ENCODE peak calls at places on chromosomes 16 and 17, in six cellular contexts. O is hepatocyte, A is A549, Z is pancreas, I is psoas muscle, C is adrenal gland. Q is an unnamed sample.

GRCh38 chr16:80518436-80518835 is 22.4 kb upstream of the DYNLRB2 start:
- DNase-seq in O (no peak), A (no peak), Z (no peak), I (no peak), C (no peak), Q (no peak)

GRCh38 chr16:19168173-19169080 is at the start of gene SYT17:
- DNase-seq in O (peak), A (peak), Z (peak), I (peak), C (peak), Q (no peak)

GRCh38 chr17:47707056-47707791 is 13.3 kb downstream of the TBKBP1 start:
- DNase-seq in O (no peak), A (no peak), Z (no peak), I (no peak), C (no peak), Q (no peak)

GRCh38 chr17:21243516-21244303 is 9.5 kb downstream of the NATD1 start:
- DNase-seq in O (peak), A (no peak), Z (no peak), I (no peak), C (no peak), Q (peak)

GRCh38 chr16:68642436-68643064 is 2.6 kb upstream of the CDH3 start:
- DNase-seq in O (peak), A (no peak), Z (no peak), I (no peak), C (no peak), Q (no peak)

GRCh38 chr17:78535285-78536197 is 41.7 kb downstream of the DNAH17 start:
- DNase-seq in O (no peak), A (no peak), Z (no peak), I (no peak), C (no peak), Q (no peak)

GRCh38 chr16:87945351-87946042 is 5.7 kb upstream of the BANP start:
- DNase-seq in O (peak), A (no peak), Z (peak), I (peak), C (peak), Q (no peak)

GRCh38 chr17:40484973-40485530 is 16.4 kb downstream of the TNS4 start:
- DNase-seq in O (no peak), A (no peak), Z (no peak), I (no peak), C (no peak), Q (no peak)

GRCh38 chr16:19389246-19389645 is 28.4 kb upstream of the TMC5 start:
- DNase-seq in O (peak), A (peak), Z (peak), I (no peak), C (peak), Q (no peak)

GRCh38 chr16:5073279-5073629 is 1.6 kb downstream of the ALG1 start:
- DNase-seq in O (no peak), A (no peak), Z (no peak), I (no peak), C (no peak), Q (no peak)

GRCh38 chr17:62703269-62703775 is 75.9 kb downstream of the MRC2 start:
- DNase-seq in O (no peak), A (peak), Z (peak), I (peak), C (peak), Q (no peak)

GRCh38 chr17:58605470-58605869 is 86.4 kb downstream of the TEX14 start:
- DNase-seq in O (no peak), A (no peak), Z (no peak), I (no peak), C (no peak), Q (no peak)

GRCh38 chr16:11748023-11748403 is 5.4 kb upstream of the TXNDC11 start:
- DNase-seq in O (no peak), A (no peak), Z (no peak), I (no peak), C (no peak), Q (no peak)
- H3K27ac ChIP-seq in O (peak), A (no peak), Z (peak), I (no peak), C (no peak), Q (peak)

GRCh38 chr16:52742608-52743007 is 195.7 kb upstream of the TOX3 start:
- DNase-seq in O (no peak), A (no peak), Z (no peak), I (no peak), C (no peak), Q (no peak)

GRCh38 chr16:52751035-52751434 is 204.1 kb upstream of the TOX3 start:
- DNase-seq in O (no peak), A (no peak), Z (no peak), I (no peak), C (no peak), Q (no peak)

GRCh38 chr16:52743702-52744101 is 196.8 kb upstream of the TOX3 start:
- DNase-seq in O (no peak), A (no peak), Z (no peak), I (no peak), C (no peak), Q (no peak)

GRCh38 chr16:52742052-52742451 is 195.1 kb upstream of the TOX3 start:
- DNase-seq in O (no peak), A (no peak), Z (no peak), I (no peak), C (no peak), Q (no peak)

DNA sequence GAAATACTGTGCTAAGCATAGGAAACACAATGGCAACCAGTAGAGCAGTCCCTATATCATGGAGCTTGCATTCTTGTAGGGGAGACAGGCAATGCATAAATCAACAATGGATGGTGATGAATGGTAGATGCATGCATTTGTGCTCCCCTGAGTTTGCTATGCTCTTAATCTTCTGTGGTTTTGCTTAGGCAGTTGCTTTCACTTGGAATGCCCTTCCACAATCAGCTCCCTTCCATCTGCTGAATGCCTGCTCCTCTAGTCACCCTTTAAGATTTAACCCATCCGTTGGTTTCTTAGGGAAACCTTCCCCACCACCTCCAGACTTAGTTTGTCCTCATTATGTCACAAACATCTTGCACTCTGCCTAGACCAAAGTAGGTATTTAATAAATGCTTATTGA is 200.3 kb upstream of the TOX3 start:
- DNase-seq in O (no peak), A (no peak), Z (no peak), I (no peak), C (no peak), Q (no peak)
- H3K4me3 ChIP-seq in O (no peak), A (no peak), Z (no peak), I (no peak), C (no peak), Q (no peak)

DNA sequence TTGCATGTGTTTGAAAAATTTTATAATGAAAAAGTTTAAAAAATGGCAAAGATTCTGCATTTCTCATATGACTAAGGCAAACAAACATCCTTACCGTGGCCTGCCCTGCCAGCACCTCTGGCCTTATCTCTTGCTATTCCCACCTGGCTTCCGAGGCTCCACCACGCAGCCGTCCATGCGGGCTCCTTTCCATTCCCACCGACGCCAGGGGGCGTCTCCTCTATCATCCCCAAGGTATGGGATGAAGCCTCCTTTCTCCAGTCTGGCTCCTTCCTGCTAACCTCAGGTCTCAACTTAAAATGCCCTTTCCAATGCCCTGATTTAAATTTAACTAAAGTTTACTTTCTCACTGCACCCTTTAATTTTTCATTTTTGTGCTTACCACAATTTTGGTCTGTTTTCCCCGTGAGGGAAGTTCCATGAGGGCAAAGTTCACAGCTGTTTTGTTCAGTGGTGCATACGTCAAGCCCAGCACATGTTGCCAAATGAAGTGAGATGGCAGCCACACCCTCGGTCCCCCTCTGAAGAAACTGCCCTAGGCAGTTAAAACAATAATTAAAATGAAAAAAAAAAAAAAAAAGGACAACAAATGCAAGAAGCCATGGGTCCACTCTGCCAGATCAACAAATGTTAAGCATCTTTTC is 13.3 kb upstream of the SDK2 start:
- DNase-seq in O (peak), A (peak), Z (peak), I (no peak), C (peak), Q (no peak)
- TF ChIP-seq CTCF in O (peak), A (peak), Z (peak), I (peak), C (peak), Q (no peak)

DNA sequence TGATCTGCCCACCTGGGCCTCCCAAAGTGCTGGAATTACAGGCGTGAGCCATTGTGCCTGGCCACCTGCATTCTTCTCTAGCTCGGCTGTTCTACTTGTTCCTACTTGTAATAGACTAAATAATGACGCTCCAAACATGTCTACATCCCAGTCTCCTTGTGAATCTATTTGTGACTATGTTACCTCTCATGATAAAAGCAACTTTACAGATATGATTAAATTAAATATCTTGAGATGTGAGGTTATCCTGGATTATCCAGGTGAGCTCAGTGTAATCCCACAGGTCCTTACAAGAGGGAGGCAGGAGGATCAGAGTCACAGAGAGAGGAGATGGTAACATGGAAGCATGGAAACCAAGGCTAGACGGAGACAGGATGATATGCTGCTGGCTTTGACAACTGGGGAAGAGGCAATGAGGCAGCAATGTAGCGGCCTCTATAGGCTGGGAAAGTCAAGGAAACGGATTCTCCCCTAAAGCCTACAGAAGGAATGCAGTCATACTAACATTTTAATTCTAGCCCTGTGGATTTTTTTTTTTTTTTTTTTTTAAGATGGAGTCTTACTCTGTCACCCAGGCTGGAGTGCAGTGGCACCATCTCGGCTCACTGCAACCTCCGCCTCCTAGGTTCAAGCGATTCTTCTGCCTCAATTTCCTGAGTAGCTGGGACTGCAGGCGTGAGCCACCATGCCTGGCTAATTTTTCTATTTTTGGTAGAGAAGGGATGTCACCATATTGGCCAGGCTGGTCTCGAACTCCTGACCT is 5.0 kb upstream of the LASP1 start:
- DNase-seq in O (no peak), A (no peak), Z (no peak), I (no peak), C (no peak), Q (no peak)
- H3K27ac ChIP-seq in O (no peak), A (no peak), Z (no peak), I (no peak), C (no peak), Q (no peak)

DNA sequence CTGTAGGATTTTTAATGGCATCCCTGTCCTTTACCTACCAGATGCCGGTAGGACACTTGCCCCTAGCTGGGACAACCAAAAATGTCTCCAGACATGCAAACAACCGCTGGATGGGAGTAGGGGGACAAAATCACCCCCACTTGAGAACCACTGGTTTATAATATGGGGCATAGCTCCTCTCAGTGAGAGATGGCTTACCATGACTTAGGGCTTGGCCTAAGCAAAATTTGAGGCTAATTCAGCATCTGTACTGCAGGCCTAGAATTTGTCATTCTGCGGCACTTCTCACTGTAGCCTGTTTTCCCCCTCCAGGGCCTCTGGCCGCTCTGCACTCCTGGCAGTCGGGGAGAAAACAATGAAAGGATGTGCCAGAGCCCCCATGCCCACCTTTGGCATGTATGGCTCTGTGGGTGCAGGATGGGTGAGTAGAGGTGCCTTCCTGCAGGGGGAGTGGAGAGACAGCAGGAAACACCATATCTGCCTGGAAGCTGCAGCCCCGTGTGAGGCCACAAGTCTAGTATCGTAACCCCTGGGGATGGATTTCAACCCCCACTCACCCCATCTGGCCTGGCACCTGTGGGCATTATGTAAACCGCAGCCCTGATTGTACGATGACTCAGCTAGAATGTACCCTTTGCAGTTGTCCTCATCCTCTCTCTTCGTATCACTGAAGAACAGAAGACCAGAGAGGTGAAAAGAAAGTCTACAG is 268.1 kb downstream of the SOX9 start:
- DNase-seq in O (no peak), A (peak), Z (no peak), I (no peak), C (no peak), Q (no peak)
- H3K4me3 ChIP-seq in O (no peak), A (no peak), Z (no peak), I (no peak), C (no peak), Q (no peak)

DNA sequence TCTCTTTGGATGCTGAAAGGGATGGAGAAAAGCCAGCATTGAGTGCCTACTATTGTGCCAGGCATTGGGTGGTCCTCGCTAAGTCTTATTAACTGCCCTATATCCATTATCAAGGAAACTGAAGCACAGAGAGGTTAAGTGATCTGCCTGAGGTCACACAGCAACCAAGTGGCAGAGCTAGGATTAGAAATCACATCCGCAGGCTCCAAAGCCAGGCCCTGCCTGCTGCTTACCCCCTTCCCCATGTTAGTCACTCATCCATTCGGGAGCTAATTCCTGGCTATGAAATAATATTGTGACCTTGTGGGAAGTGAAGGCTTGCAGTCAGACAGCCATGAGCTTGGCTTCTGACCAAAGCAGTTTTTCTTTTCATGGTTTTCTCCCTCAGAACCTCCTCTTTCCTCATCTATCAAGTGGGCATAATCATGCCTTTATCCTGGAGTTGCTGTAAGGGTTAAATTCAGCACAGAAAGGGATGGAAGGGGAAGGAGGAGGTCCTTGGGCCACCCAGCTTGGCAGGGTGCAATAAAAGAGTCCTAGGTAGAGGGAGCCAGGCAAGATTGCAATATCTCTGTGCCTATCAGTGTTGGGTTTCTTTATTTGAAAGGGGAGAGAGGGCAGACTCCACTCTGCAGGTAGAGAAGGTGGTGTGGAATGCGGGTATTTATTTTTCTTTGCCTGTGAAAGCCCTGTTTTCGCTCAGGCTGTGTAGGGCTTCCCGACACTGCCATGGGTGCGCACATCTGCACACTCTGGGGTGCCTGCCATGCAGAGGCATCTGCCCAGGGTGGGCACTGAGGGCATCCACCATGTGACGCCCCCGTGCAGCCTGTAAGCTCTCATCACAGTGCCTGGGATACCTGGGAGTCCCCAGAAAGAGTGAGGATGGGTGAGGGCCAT is 11.3 kb downstream of the RAI1 start:
- DNase-seq in O (no peak), A (no peak), Z (no peak), I (no peak), C (no peak), Q (no peak)
- TF ChIP-seq CTCF in O (no peak), A (peak), Z (no peak), I (no peak), C (no peak), Q (no peak)

GRCh38 chr17:45221081-45221996 is at the start of gene FMNL1:
- DNase-seq in O (no peak), A (no peak), Z (no peak), I (peak), C (no peak), Q (no peak)
- H3K27ac ChIP-seq in O (no peak), A (peak), Z (peak), I (no peak), C (no peak), Q (peak)

DNA sequence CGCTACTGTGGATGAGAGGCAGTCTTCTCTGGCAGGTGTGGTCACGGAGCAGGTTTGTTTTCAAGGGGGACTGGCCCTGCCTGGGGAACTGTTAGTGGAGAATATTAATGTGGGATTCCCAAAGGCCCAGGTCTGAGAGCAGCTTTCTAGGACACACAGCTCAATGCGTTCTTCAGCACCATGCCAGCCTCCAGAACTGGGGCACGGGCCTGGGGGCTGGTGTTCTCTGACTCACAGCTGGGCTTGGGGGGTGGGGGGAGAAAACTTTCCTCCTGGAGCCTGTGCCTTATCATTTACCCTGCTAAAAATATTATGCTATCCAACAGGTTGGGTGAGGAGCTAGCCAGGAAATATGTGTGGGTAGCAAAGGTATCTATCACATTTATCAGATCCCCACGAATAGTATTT is 13.5 kb upstream of the LHX1 start:
- DNase-seq in O (no peak), A (no peak), Z (no peak), I (no peak), C (no peak), Q (no peak)
- H3K4me3 ChIP-seq in O (no peak), A (no peak), Z (no peak), I (no peak), C (no peak), Q (no peak)

GRCh38 chr17:76473541-76473985 is 6.2 kb downstream of the AANAT start:
- DNase-seq in O (no peak), A (no peak), Z (no peak), I (no peak), C (no peak), Q (no peak)
- TF ChIP-seq CTCF in O (peak), A (peak), Z (no peak), I (peak), C (no peak), Q (no peak)